ENCODE peak calls at places on chromosomes 11 and 22, in five cellular contexts. E is mesendoderm, O is H9, V is neuronal stem cell, X is IMR-90. S is an unnamed sample.

GRCh38 chr11:20488352-20488751 is 100.8 kb downstream of the PRMT3 start:
- DNase-seq in E (no peak), O (no peak), V (no peak), X (no peak), S (no peak)

GRCh38 chr11:46983598-46983997 is 47.0 kb downstream of the CSTPP1 start:
- DNase-seq in E (no peak), O (no peak), V (no peak), X (no peak), S (no peak)

GRCh38 chr11:66371627-66372415 is at the start of gene SLC29A2:
- DNase-seq in E (peak), O (peak), V (peak), X (no peak), S (peak)

GRCh38 chr11:101003468-101003867 is 126.1 kb downstream of the PGR start:
- DNase-seq in E (peak), O (peak), V (no peak), X (no peak), S (no peak)

GRCh38 chr11:32297629-32298028 is 137.7 kb downstream of the WT1 start:
- DNase-seq in E (no peak), O (no peak), V (no peak), X (peak), S (no peak)

GRCh38 chr11:23859087-23859486 is 637.8 kb upstream of the LUZP2 start:
- DNase-seq in E (no peak), O (no peak), V (no peak), X (no peak), S (no peak)

GRCh38 chr11:36271794-36272409 is 17.3 kb downstream of the COMMD9 start:
- DNase-seq in E (peak), O (no peak), V (no peak), X (no peak), S (no peak)

GRCh38 chr11:61922539-61922938 is 5.2 kb upstream of the RAB3IL1 start:
- DNase-seq in E (peak), O (no peak), V (no peak), X (peak), S (peak)

GRCh38 chr11:12698049-12698448 is 23.8 kb downstream of the TEAD1 start:
- DNase-seq in E (peak), O (no peak), V (no peak), X (no peak), S (no peak)

GRCh38 chr11:43788394-43788793 is 92.2 kb upstream of the ALKBH3 start:
- DNase-seq in E (no peak), O (no peak), V (peak), X (no peak), S (no peak)

GRCh38 chr11:17607083-17607429 is 60.0 kb downstream of the OTOG start:
- DNase-seq in E (no peak), O (no peak), V (no peak), X (no peak), S (no peak)

GRCh38 chr11:132941024-132941646 is 591.2 kb downstream of the OPCML start:
- DNase-seq in E (peak), O (no peak), V (peak), X (peak), S (no peak)

GRCh38 chr11:116928845-116929244 is 91.4 kb upstream of the APOA1 start:
- DNase-seq in E (no peak), O (no peak), V (no peak), X (no peak), S (no peak)

GRCh38 chr11:128422576-128423370 is 164.6 kb downstream of the ETS1 start:
- DNase-seq in E (peak), O (no peak), V (no peak), X (no peak), S (no peak)

GRCh38 chr11:63767415-63768231 is 952 bp downstream of the ZFTA start:
- DNase-seq in E (peak), O (peak), V (peak), X (peak), S (peak)

GRCh38 chr11:67558084-67558772 is 25.4 kb upstream of the GSTP1 start:
- DNase-seq in E (no peak), O (no peak), V (no peak), X (no peak), S (no peak)

GRCh38 chr11:126514061-126514713 is 158.7 kb downstream of the ST3GAL4 start:
- DNase-seq in E (peak), O (no peak), V (no peak), X (no peak), S (no peak)

GRCh38 chr11:67369275-67369674 is 4.1 kb downstream of the CLCF1 start:
- DNase-seq in E (no peak), O (no peak), V (no peak), X (no peak), S (no peak)

GRCh38 chr11:33157103-33158027 is 3.9 kb downstream of the CSTF3 start:
- DNase-seq in E (no peak), O (no peak), V (no peak), X (no peak), S (no peak)

GRCh38 chr11:100557830-100558611 is 129.1 kb upstream of the ARHGAP42 start:
- DNase-seq in E (no peak), O (no peak), V (no peak), X (peak), S (no peak)

GRCh38 chr11:11149671-11150459 is 203.2 kb downstream of the CSNK2A3 start:
- DNase-seq in E (no peak), O (no peak), V (no peak), X (no peak), S (no peak)

GRCh38 chr11:61904539-61905048 is 12.8 kb downstream of the RAB3IL1 start:
- DNase-seq in E (peak), O (peak), V (no peak), X (no peak), S (no peak)

GRCh38 chr11:47899801-47900200 is 51.7 kb upstream of the NUP160 start:
- DNase-seq in E (no peak), O (no peak), V (no peak), X (no peak), S (no peak)

GRCh38 chr11:47188262-47188661 is 2.0 kb upstream of the PACSIN3 start:
- DNase-seq in E (no peak), O (no peak), V (no peak), X (no peak), S (no peak)

GRCh38 chr22:32206774-32207758 is 2.2 kb upstream of the RFPL2 start:
- DNase-seq in E (peak), O (peak), V (no peak), X (no peak), S (peak)

GRCh38 chr11:61098778-61099177 is 3.5 kb upstream of the CD5 start:
- DNase-seq in E (no peak), O (no peak), V (no peak), X (no peak), S (no peak)

GRCh38 chr11:116240661-116241060 is 532.1 kb downstream of the BUD13 start:
- DNase-seq in E (no peak), O (no peak), V (no peak), X (no peak), S (no peak)

GRCh38 chr11:8097926-8098325 is 16.9 kb downstream of the TUB start:
- DNase-seq in E (no peak), O (no peak), V (no peak), X (no peak), S (no peak)

GRCh38 chr11:48880021-48880441 is 103.7 kb downstream of the TRIM51G start:
- DNase-seq in E (no peak), O (peak), V (no peak), X (no peak), S (no peak)

GRCh38 chr11:78045851-78046485 is 17.7 kb upstream of the THRSP start:
- DNase-seq in E (peak), O (peak), V (peak), X (peak), S (no peak)
- H2BK5ac ChIP-seq in E (no peak), O (no peak), V (no peak), X (peak), S (no peak)

DNA sequence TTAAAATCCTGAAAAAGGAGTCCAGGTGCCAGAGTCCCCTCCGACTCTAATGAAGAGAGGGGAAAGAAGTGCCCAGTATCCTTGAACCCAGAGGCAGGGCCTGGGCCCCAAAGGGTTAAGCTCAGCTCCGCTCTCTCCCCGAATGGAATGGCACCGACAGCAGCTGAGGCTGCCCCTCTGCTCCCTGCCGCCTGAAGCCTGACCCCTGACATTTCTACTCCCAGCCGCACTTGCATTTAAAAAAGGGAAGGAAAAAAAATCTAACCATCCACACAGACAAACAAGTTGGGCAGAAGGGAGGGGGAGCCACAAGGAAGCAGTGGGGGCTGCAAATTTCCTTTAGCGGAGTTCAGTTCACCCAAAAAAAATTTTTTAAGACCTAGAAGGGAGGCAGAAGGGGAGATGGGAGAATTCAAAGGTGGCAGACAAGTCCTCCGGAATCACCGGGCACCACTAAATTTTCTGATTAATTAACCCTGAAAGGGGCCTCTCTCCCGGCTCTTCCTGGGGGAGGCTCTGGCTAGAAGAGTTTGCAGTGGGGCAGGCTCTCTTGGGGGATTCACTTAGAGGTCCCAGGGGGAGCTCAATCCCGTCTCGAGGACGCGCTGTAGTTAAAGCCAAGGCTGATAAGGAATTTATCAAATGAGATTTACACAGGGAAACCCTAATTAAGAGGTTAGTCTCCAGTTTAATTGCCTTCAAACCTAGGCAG is 25.7 kb downstream of the MN1 start:
- DNase-seq in E (no peak), O (peak), V (peak), X (no peak), S (no peak)
- H2AK5ac ChIP-seq in E (peak), O (no peak), V (peak), X (no peak), S (no peak)

GRCh38 chr22:38406617-38407016 is 48.4 kb downstream of the KCNJ4 start:
- DNase-seq in E (no peak), O (no peak), V (no peak), X (peak), S (no peak)
- H2BK5ac ChIP-seq in E (no peak), O (no peak), V (no peak), X (no peak), S (no peak)

DNA sequence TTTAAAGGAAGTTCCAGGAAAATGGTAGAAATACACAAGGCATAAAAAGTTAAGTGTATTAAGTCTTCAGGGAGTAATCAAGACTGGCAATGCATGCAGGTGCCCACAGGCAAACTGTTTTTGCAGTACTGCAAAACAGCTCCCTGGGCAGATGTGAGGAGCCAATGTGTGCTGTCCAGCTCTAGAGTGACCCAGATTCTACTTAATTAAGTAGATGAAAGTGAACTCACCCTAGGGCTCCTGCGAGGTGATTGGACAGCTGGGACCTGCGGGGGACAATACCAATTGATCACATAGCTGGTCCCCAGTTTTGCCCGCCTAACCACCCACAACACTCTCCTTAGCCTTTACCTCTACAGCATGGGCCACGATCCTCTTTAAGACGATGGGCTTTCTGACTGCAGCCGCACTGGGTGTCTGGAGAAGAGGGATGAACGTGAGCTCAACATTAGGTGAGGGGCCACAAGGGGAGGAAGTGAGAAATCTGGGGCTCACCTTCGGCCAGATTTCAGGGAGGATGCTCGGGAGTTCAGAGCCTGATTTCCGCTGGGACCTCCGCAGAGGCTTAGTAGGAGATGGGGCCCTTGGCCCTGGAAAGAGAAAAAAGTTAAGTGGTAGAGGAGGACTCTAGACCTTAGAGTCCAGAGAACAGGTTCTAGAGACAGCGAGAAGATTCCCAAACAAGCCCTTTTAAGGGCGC is 556 bp downstream of the CDCA5 start:
- DNase-seq in E (no peak), O (no peak), V (no peak), X (no peak), S (no peak)
- H2AK5ac ChIP-seq in E (peak), O (no peak), V (no peak), X (peak), S (no peak)